ENCODE peak calls at places on chromosomes 16 and 17, in ten cellular contexts. I is cardiac muscle cell; X is left ventricle myocardium inferior; C is glomerular endothelial cell; V is fibroblast of lung; U is stimulated activated CD4-positive, alpha-beta T cell treated with anti-CD3 and anti-CD28 coated beads, Interleukin-1b, Interleukin-23, amount 100 ng/mL, for 1 hour; M is NCI-H446; E is cerebellum; A is stimulated activated CD8-positive, alpha-beta memory T cell treated with anti-CD3 and anti-CD28 coated beads, Interleukin-7, amount 100 ng/mL, for 48 hours; H is AG09309. S is an unnamed sample.

GRCh38 chr17:64334851-64335250 is 55.8 kb downstream of the PECAM1 start:
- DNase-seq in M (no peak), E (no peak), U (no peak), C (no peak), A (no peak), X (no peak), V (no peak), I (no peak), H (no peak), S (no peak)

GRCh38 chr16:86868746-86869145 is 290.4 kb downstream of the FOXL1 start:
- DNase-seq in M (no peak), E (no peak), I (no peak), H (no peak), U (no peak), X (no peak), A (no peak), V (no peak), C (no peak), S (no peak)

GRCh38 chr17:38922538-38923291 is 2.7 kb upstream of the LASP1NB start:
- DNase-seq in M (peak; percentile 56), C (no peak), E (peak; percentile 80), H (peak; percentile 18), A (no peak), V (peak; percentile 80), U (no peak), X (no peak), I (no peak), S (peak; percentile 42)

GRCh38 chr17:19254651-19255050 is 17.5 kb downstream of the EPN2 start:
- DNase-seq in A (no peak), U (no peak), H (no peak), V (no peak), C (no peak), I (no peak), E (no peak), X (no peak), M (no peak), S (no peak)

GRCh38 chr16:87203060-87203656 is 114.0 kb downstream of the C16orf95 start:
- DNase-seq in A (peak; percentile 7), U (no peak), H (no peak), M (no peak), I (peak; percentile 81), V (peak; percentile 84), X (peak; percentile 51), C (no peak), E (peak; percentile 79), S (no peak)

GRCh38 chr16:72833491-72833890 is 214.4 kb downstream of the ZFHX3 start:
- DNase-seq in I (no peak), H (no peak), C (no peak), M (no peak), X (no peak), A (no peak), V (no peak), U (no peak), E (no peak), S (no peak)

GRCh38 chr16:84303023-84303422 is 8.3 kb downstream of the WFDC1 start:
- DNase-seq in V (peak; percentile 40), U (no peak), E (peak; percentile 16), M (no peak), A (no peak), H (peak; percentile 50), C (no peak), X (no peak), I (no peak), S (no peak)

GRCh38 chr16:6341993-6342392 is 990.7 kb upstream of the RBFOX1 start:
- DNase-seq in E (no peak), V (no peak), X (no peak), M (no peak), I (no peak), C (no peak), U (no peak), A (no peak), H (no peak), S (no peak)

GRCh38 chr17:622356-622755 is 92.3 kb downstream of the VPS53 start:
- DNase-seq in V (peak; percentile 34), U (no peak), I (no peak), E (no peak), A (no peak), M (no peak), C (no peak), H (no peak), X (no peak), S (no peak)

GRCh38 chr16:87608400-87608985 is 6.2 kb downstream of the JPH3 start:
- DNase-seq in H (no peak), C (no peak), I (peak; percentile 88), X (peak; percentile 57), E (no peak), U (no peak), A (no peak), M (no peak), V (peak; percentile 60), S (no peak)

GRCh38 chr17:34822007-34822737 is 139.1 kb downstream of the CCT6B start:
- DNase-seq in X (no peak), U (no peak), V (no peak), C (no peak), M (no peak), A (no peak), H (no peak), E (peak; percentile 58), I (no peak), S (no peak)

GRCh38 chr17:9544221-9544620 is 31.4 kb downstream of the STX8 start:
- DNase-seq in X (no peak), A (no peak), V (no peak), U (no peak), I (no peak), M (no peak), C (no peak), E (no peak), H (no peak), S (no peak)

GRCh38 chr17:34300652-34301390 is 15.3 kb downstream of the CCL11 start:
- DNase-seq in E (no peak), M (no peak), H (no peak), A (no peak), X (no peak), C (no peak), U (no peak), I (no peak), V (no peak), S (no peak)

GRCh38 chr16:57166951-57167350 is 18.9 kb downstream of the PSME3IP1 start:
- DNase-seq in A (no peak), I (peak; percentile 72), E (no peak), C (no peak), V (peak; percentile 75), M (no peak), X (no peak), U (no peak), H (no peak), S (no peak)

GRCh38 chr17:46026045-46026814 is 27.2 kb downstream of the STH start:
- DNase-seq in C (no peak), X (no peak), A (no peak), U (no peak), M (no peak), V (no peak), E (no peak), I (no peak), H (no peak), S (no peak)

GRCh38 chr16:23640669-23640958 is 496 bp downstream of the PALB2 start:
- DNase-seq in V (peak; percentile 11), M (no peak), I (no peak), U (no peak), C (no peak), A (no peak), H (no peak), E (peak; percentile 7), X (no peak), S (no peak)

GRCh38 chr17:77414811-77415400 is 274.1 kb downstream of the SEC14L1 start:
- DNase-seq in X (no peak), E (no peak), C (no peak), M (no peak), A (no peak), H (no peak), I (no peak), U (no peak), V (no peak), S (no peak)

GRCh38 chr17:80790021-80790765 is 201.4 kb upstream of the CHMP6 start:
- DNase-seq in I (no peak), H (no peak), X (no peak), V (peak; percentile 17), U (no peak), E (no peak), M (no peak), C (no peak), A (no peak), S (no peak)

GRCh38 chr17:40355123-40355803 is 9.3 kb downstream of the GJD3 start:
- DNase-seq in E (peak; percentile 67), U (peak; percentile 63), H (no peak), C (no peak), V (peak; percentile 56), M (peak; percentile 10), A (peak; percentile 53), I (peak; percentile 70), X (peak; percentile 79), S (peak; percentile 82)

GRCh38 chr16:49492090-49492801 is 118.6 kb downstream of the C16orf78 start:
- DNase-seq in V (no peak), I (peak; percentile 64), U (no peak), E (peak; percentile 66), C (no peak), H (no peak), M (no peak), A (peak; percentile 7), X (peak; percentile 32), S (peak; percentile 76)

S was measured in right lobe of liver.